ENCODE peak calls at places on chromosomes 1 and 21, in four cellular contexts. B, N, I and D are unnamed samples.

GRCh38 chr1:211551628-211552465 is 27.1 kb downstream of the SLC30A1 start:
- DNase-seq in B (no peak), N (no peak), I (no peak), D (no peak)

GRCh38 chr1:207903767-207904166 is 7.2 kb downstream of the CD34 start:
- DNase-seq in B (no peak), N (no peak), I (no peak), D (no peak)

GRCh38 chr1:64268653-64269557 is 65.5 kb downstream of the UBE2U start:
- DNase-seq in B (peak), N (peak), I (peak), D (peak)

GRCh38 chr1:7403265-7404045 is 367.6 kb upstream of the VAMP3 start:
- DNase-seq in B (no peak), N (no peak), I (peak), D (no peak)

GRCh38 chr1:153288634-153289275 is 24.0 kb downstream of the PGLYRP3 start:
- DNase-seq in B (no peak), N (peak), I (peak), D (no peak)

GRCh38 chr21:42796327-42797062 is 82.8 kb downstream of the WDR4 start:
- DNase-seq in B (no peak), N (no peak), I (no peak), D (no peak)

GRCh38 chr1:19405761-19406481 is 79.4 kb downstream of the CAPZB start:
- DNase-seq in B (peak), N (no peak), I (no peak), D (peak)

GRCh38 chr1:31084782-31085569 is 19.5 kb upstream of the PUM1 start:
- DNase-seq in B (no peak), N (no peak), I (no peak), D (no peak)

GRCh38 chr1:58939666-58940370 is 156.0 kb upstream of the JUN start:
- DNase-seq in B (no peak), N (no peak), I (no peak), D (no peak)

GRCh38 chr1:161838362-161838761 is 72.2 kb downstream of the ATF6 start:
- DNase-seq in B (no peak), N (no peak), I (no peak), D (no peak)

GRCh38 chr1:2088434-2088833 is 38.2 kb downstream of the PRKCZ start:
- DNase-seq in B (peak), N (no peak), I (no peak), D (no peak)

GRCh38 chr1:197674286-197674685 is 101.0 kb downstream of the DENND1B start:
- DNase-seq in B (no peak), N (no peak), I (no peak), D (peak)